ENCODE peak calls at places on chromosomes 11 and 22, in five cellular contexts. One of them, this sample, is unnamed.

GRCh38 chr22:29724843-29725242 is 5.0 kb downstream of the CABP7 start:
- DNase-seq in NCI-H1694: no peak
- DNase-seq in Caco-2: no peak
- DNase-seq in HT1080: no peak
- DNase-seq in lower lobe of right lung: no peak
- DNase-seq in this sample: no peak

GRCh38 chr11:7787239-7787638 is 9.5 kb downstream of the OR5P2 start:
- DNase-seq in Caco-2: no peak
- DNase-seq in HT1080: no peak
- DNase-seq in NCI-H1694: no peak
- DNase-seq in lower lobe of right lung: no peak
- DNase-seq in this sample: no peak

GRCh38 chr11:77502501-77502900 is 28.6 kb upstream of the PAK1 start:
- DNase-seq in NCI-H1694: no peak
- DNase-seq in lower lobe of right lung: no peak
- DNase-seq in HT1080: no peak
- DNase-seq in Caco-2: no peak
- DNase-seq in this sample: no peak

GRCh38 chr22:30312053-30312452 is 14.7 kb downstream of the TBC1D10A start:
- DNase-seq in NCI-H1694: no peak
- DNase-seq in lower lobe of right lung: no peak
- DNase-seq in Caco-2: no peak
- DNase-seq in HT1080: peak
- DNase-seq in this sample: no peak

GRCh38 chr22:49417833-49418232 is 409.8 kb downstream of the BRD1 start:
- DNase-seq in lower lobe of right lung: no peak
- DNase-seq in HT1080: no peak
- DNase-seq in NCI-H1694: no peak
- DNase-seq in Caco-2: no peak
- DNase-seq in this sample: no peak

GRCh38 chr22:39448205-39449054 is 8.4 kb upstream of the MGAT3 start:
- DNase-seq in lower lobe of right lung: no peak
- DNase-seq in Caco-2: peak
- DNase-seq in HT1080: no peak
- DNase-seq in NCI-H1694: no peak
- DNase-seq in this sample: no peak

GRCh38 chr11:102304686-102305085 is 12.6 kb upstream of the BIRC3 start:
- DNase-seq in HT1080: no peak
- DNase-seq in lower lobe of right lung: no peak
- DNase-seq in NCI-H1694: no peak
- DNase-seq in Caco-2: no peak
- DNase-seq in this sample: no peak

GRCh38 chr11:12783765-12784164 is 109.5 kb downstream of the TEAD1 start:
- DNase-seq in NCI-H1694: no peak
- DNase-seq in lower lobe of right lung: no peak
- DNase-seq in Caco-2: no peak
- DNase-seq in HT1080: no peak
- DNase-seq in this sample: no peak

GRCh38 chr11:45527898-45528297 is 137.5 kb downstream of the CHST1 start:
- DNase-seq in Caco-2: no peak
- DNase-seq in lower lobe of right lung: no peak
- DNase-seq in HT1080: no peak
- DNase-seq in NCI-H1694: no peak
- DNase-seq in this sample: no peak

GRCh38 chr11:27842290-27842689 is 142.0 kb upstream of the BDNF start:
- DNase-seq in lower lobe of right lung: no peak
- DNase-seq in Caco-2: no peak
- DNase-seq in HT1080: no peak
- DNase-seq in NCI-H1694: no peak
- DNase-seq in this sample: no peak

GRCh38 chr11:113577356-113578163 is 102.4 kb upstream of the DRD2 start:
- DNase-seq in lower lobe of right lung: no peak
- DNase-seq in HT1080: no peak
- DNase-seq in NCI-H1694: no peak
- DNase-seq in Caco-2: peak
- DNase-seq in this sample: no peak

GRCh38 chr22:33747576-33748180 is 172.6 kb downstream of the LARGE1 start:
- DNase-seq in HT1080: no peak
- DNase-seq in Caco-2: no peak
- DNase-seq in NCI-H1694: no peak
- DNase-seq in lower lobe of right lung: no peak
- DNase-seq in this sample: no peak

GRCh38 chr11:30392221-30392784 is 69.4 kb downstream of the ARL14EP start:
- DNase-seq in HT1080: no peak
- DNase-seq in NCI-H1694: no peak
- DNase-seq in Caco-2: no peak
- DNase-seq in lower lobe of right lung: no peak
- DNase-seq in this sample: no peak

GRCh38 chr11:113507341-113507740 is 32.1 kb upstream of the DRD2 start:
- DNase-seq in HT1080: peak
- DNase-seq in Caco-2: no peak
- DNase-seq in NCI-H1694: no peak
- DNase-seq in lower lobe of right lung: no peak
- DNase-seq in this sample: no peak

GRCh38 chr22:33666661-33667619 is 253.3 kb downstream of the LARGE1 start:
- DNase-seq in Caco-2: no peak
- DNase-seq in lower lobe of right lung: no peak
- DNase-seq in NCI-H1694: no peak
- DNase-seq in HT1080: no peak
- DNase-seq in this sample: no peak

GRCh38 chr11:15654397-15654915 is 539.7 kb downstream of the INSC start:
- DNase-seq in NCI-H1694: no peak
- DNase-seq in Caco-2: no peak
- DNase-seq in HT1080: no peak
- DNase-seq in lower lobe of right lung: no peak
- DNase-seq in this sample: no peak

GRCh38 chr11:78532991-78533861 is 41.4 kb downstream of the NARS2 start:
- DNase-seq in Caco-2: no peak
- DNase-seq in HT1080: no peak
- DNase-seq in lower lobe of right lung: no peak
- DNase-seq in NCI-H1694: no peak
- DNase-seq in this sample: no peak